ENCODE peak calls at places on chromosomes 6 and 20, in six cellular contexts. One of them, this sample, is unnamed.

GRCh38 chr6:159014406-159014805 is 14.4 kb upstream of the RSPH3 start:
- DNase-seq in neural progenitor cell: no peak
- DNase-seq in body of pancreas: no peak
- DNase-seq in heart right ventricle: no peak
- DNase-seq in skeletal muscle cell: no peak
- DNase-seq in fibroblast of the aortic adventitia: no peak
- DNase-seq in this sample: no peak

GRCh38 chr6:32177182-32177787 is 920 bp upstream of the RNF5 start:
- DNase-seq in body of pancreas: no peak
- DNase-seq in heart right ventricle: no peak
- DNase-seq in fibroblast of the aortic adventitia: no peak
- DNase-seq in skeletal muscle cell: no peak
- DNase-seq in neural progenitor cell: peak
- DNase-seq in this sample: no peak

GRCh38 chr6:80438728-80439127 is 332.3 kb downstream of the BCKDHB start:
- DNase-seq in neural progenitor cell: peak
- DNase-seq in fibroblast of the aortic adventitia: peak
- DNase-seq in skeletal muscle cell: peak
- DNase-seq in body of pancreas: no peak
- DNase-seq in heart right ventricle: no peak
- DNase-seq in this sample: peak

GRCh38 chr6:158060447-158061360 is 79.0 kb downstream of the SYNJ2 start:
- DNase-seq in heart right ventricle: peak
- DNase-seq in skeletal muscle cell: peak
- DNase-seq in fibroblast of the aortic adventitia: peak
- DNase-seq in neural progenitor cell: no peak
- DNase-seq in body of pancreas: peak
- DNase-seq in this sample: peak

GRCh38 chr20:23640018-23640872 is 2.5 kb upstream of the CST3 start:
- DNase-seq in body of pancreas: no peak
- DNase-seq in fibroblast of the aortic adventitia: no peak
- DNase-seq in heart right ventricle: no peak
- DNase-seq in neural progenitor cell: no peak
- DNase-seq in skeletal muscle cell: no peak
- DNase-seq in this sample: no peak

GRCh38 chr6:36075656-36076055 is 48.0 kb downstream of the MAPK14 start:
- DNase-seq in neural progenitor cell: no peak
- DNase-seq in body of pancreas: no peak
- DNase-seq in skeletal muscle cell: no peak
- DNase-seq in heart right ventricle: no peak
- DNase-seq in fibroblast of the aortic adventitia: no peak
- DNase-seq in this sample: no peak

GRCh38 chr6:15914553-15914952 is 214.3 kb upstream of the MYLIP start:
- DNase-seq in neural progenitor cell: no peak
- DNase-seq in skeletal muscle cell: no peak
- DNase-seq in body of pancreas: no peak
- DNase-seq in heart right ventricle: no peak
- DNase-seq in fibroblast of the aortic adventitia: no peak
- DNase-seq in this sample: no peak

GRCh38 chr20:61925555-61926252 is 140.0 kb downstream of the TAF4 start:
- DNase-seq in skeletal muscle cell: peak
- DNase-seq in fibroblast of the aortic adventitia: peak
- DNase-seq in neural progenitor cell: no peak
- DNase-seq in heart right ventricle: peak
- DNase-seq in body of pancreas: no peak
- DNase-seq in this sample: peak

GRCh38 chr6:40788661-40789111 is 201.5 kb upstream of the LRFN2 start:
- DNase-seq in skeletal muscle cell: no peak
- DNase-seq in heart right ventricle: no peak
- DNase-seq in neural progenitor cell: no peak
- DNase-seq in body of pancreas: no peak
- DNase-seq in fibroblast of the aortic adventitia: peak
- DNase-seq in this sample: peak

GRCh38 chr20:45088247-45088646 is 12.7 kb downstream of the KCNS1 start:
- DNase-seq in skeletal muscle cell: peak
- DNase-seq in heart right ventricle: no peak
- DNase-seq in neural progenitor cell: no peak
- DNase-seq in fibroblast of the aortic adventitia: peak
- DNase-seq in body of pancreas: no peak
- DNase-seq in this sample: peak

GRCh38 chr6:7617954-7618764 is 28.2 kb downstream of the SNRNP48 start:
- DNase-seq in heart right ventricle: no peak
- DNase-seq in skeletal muscle cell: peak
- DNase-seq in body of pancreas: peak
- DNase-seq in neural progenitor cell: no peak
- DNase-seq in fibroblast of the aortic adventitia: peak
- DNase-seq in this sample: peak

GRCh38 chr6:84762220-84762940 is 2.0 kb downstream of the TBX18 start:
- DNase-seq in skeletal muscle cell: no peak
- DNase-seq in neural progenitor cell: peak
- DNase-seq in heart right ventricle: peak
- DNase-seq in fibroblast of the aortic adventitia: peak
- DNase-seq in body of pancreas: no peak
- DNase-seq in this sample: peak

GRCh38 chr20:10708342-10709185 is 34.8 kb upstream of the JAG1 start:
- DNase-seq in heart right ventricle: no peak
- DNase-seq in skeletal muscle cell: peak
- DNase-seq in body of pancreas: no peak
- DNase-seq in fibroblast of the aortic adventitia: peak
- DNase-seq in neural progenitor cell: peak
- DNase-seq in this sample: peak

GRCh38 chr6:158063736-158064135 is 82.1 kb downstream of the SYNJ2 start:
- DNase-seq in heart right ventricle: no peak
- DNase-seq in neural progenitor cell: no peak
- DNase-seq in fibroblast of the aortic adventitia: no peak
- DNase-seq in body of pancreas: no peak
- DNase-seq in skeletal muscle cell: no peak
- DNase-seq in this sample: no peak

GRCh38 chr6:85594197-85594930 is 706 bp upstream of the SNX14 start:
- DNase-seq in fibroblast of the aortic adventitia: peak
- DNase-seq in body of pancreas: no peak
- DNase-seq in heart right ventricle: no peak
- DNase-seq in skeletal muscle cell: no peak
- DNase-seq in neural progenitor cell: peak
- DNase-seq in this sample: peak

GRCh38 chr6:34147906-34148701 is 2.2 kb upstream of the GRM4 start:
- DNase-seq in skeletal muscle cell: no peak
- DNase-seq in fibroblast of the aortic adventitia: no peak
- DNase-seq in body of pancreas: no peak
- DNase-seq in heart right ventricle: no peak
- DNase-seq in neural progenitor cell: no peak
- DNase-seq in this sample: no peak

GRCh38 chr6:161804804-161805203 is 530.9 kb upstream of the AGPAT4 start:
- DNase-seq in skeletal muscle cell: no peak
- DNase-seq in heart right ventricle: no peak
- DNase-seq in body of pancreas: no peak
- DNase-seq in fibroblast of the aortic adventitia: no peak
- DNase-seq in neural progenitor cell: no peak
- DNase-seq in this sample: no peak

GRCh38 chr6:41894366-41895299 is 542 bp downstream of the USP49 start:
- DNase-seq in skeletal muscle cell: no peak
- DNase-seq in body of pancreas: no peak
- DNase-seq in heart right ventricle: no peak
- DNase-seq in neural progenitor cell: peak
- DNase-seq in fibroblast of the aortic adventitia: no peak
- DNase-seq in this sample: no peak

GRCh38 chr6:7086488-7086887 is 21.3 kb upstream of the RREB1 start:
- DNase-seq in fibroblast of the aortic adventitia: peak
- DNase-seq in heart right ventricle: no peak
- DNase-seq in skeletal muscle cell: no peak
- DNase-seq in neural progenitor cell: no peak
- DNase-seq in body of pancreas: peak
- DNase-seq in this sample: peak

GRCh38 chr20:62368629-62369507 is 1.8 kb upstream of the LAMA5 start:
- DNase-seq in neural progenitor cell: peak
- DNase-seq in heart right ventricle: peak
- DNase-seq in fibroblast of the aortic adventitia: peak
- DNase-seq in body of pancreas: no peak
- DNase-seq in skeletal muscle cell: peak
- DNase-seq in this sample: no peak

GRCh38 chr6:137864812-137865508 is 2.1 kb upstream of the TNFAIP3 start:
- DNase-seq in neural progenitor cell: peak
- DNase-seq in skeletal muscle cell: no peak
- DNase-seq in heart right ventricle: no peak
- DNase-seq in body of pancreas: no peak
- DNase-seq in fibroblast of the aortic adventitia: no peak
- DNase-seq in this sample: no peak

GRCh38 chr6:97842536-97842935 is 559.5 kb upstream of the MMS22L start:
- DNase-seq in heart right ventricle: no peak
- DNase-seq in skeletal muscle cell: no peak
- DNase-seq in fibroblast of the aortic adventitia: peak
- DNase-seq in body of pancreas: no peak
- DNase-seq in neural progenitor cell: no peak
- DNase-seq in this sample: peak

GRCh38 chr6:32200711-32201475 is 8.4 kb upstream of the GPSM3 start:
- DNase-seq in neural progenitor cell: no peak
- DNase-seq in body of pancreas: no peak
- DNase-seq in heart right ventricle: no peak
- DNase-seq in skeletal muscle cell: no peak
- DNase-seq in fibroblast of the aortic adventitia: no peak
- DNase-seq in this sample: no peak

GRCh38 chr6:112618796-112619195 is 271.7 kb downstream of the RFPL4B start:
- DNase-seq in neural progenitor cell: peak
- DNase-seq in skeletal muscle cell: no peak
- DNase-seq in heart right ventricle: no peak
- DNase-seq in fibroblast of the aortic adventitia: no peak
- DNase-seq in body of pancreas: no peak
- DNase-seq in this sample: peak

GRCh38 chr6:128848169-128848935 is 34.6 kb upstream of the LAMA2 start:
- DNase-seq in neural progenitor cell: peak
- DNase-seq in skeletal muscle cell: no peak
- DNase-seq in heart right ventricle: no peak
- DNase-seq in body of pancreas: no peak
- DNase-seq in fibroblast of the aortic adventitia: no peak
- DNase-seq in this sample: no peak

GRCh38 chr6:108589244-108589730 is 28.6 kb downstream of the FOXO3 start:
- DNase-seq in fibroblast of the aortic adventitia: peak
- DNase-seq in heart right ventricle: peak
- DNase-seq in body of pancreas: peak
- DNase-seq in skeletal muscle cell: peak
- DNase-seq in neural progenitor cell: peak
- DNase-seq in this sample: peak
- H3K4me3 ChIP-seq in fibroblast of the aortic adventitia: peak
- H3K4me3 ChIP-seq in heart right ventricle: no peak
- H3K4me3 ChIP-seq in body of pancreas: no peak
- H3K4me3 ChIP-seq in skeletal muscle cell: peak
- H3K4me3 ChIP-seq in neural progenitor cell: peak
- H3K4me3 ChIP-seq in this sample: no peak

GRCh38 chr6:145294942-145295341 is 440.4 kb downstream of the EPM2A start:
- DNase-seq in body of pancreas: no peak
- DNase-seq in skeletal muscle cell: no peak
- DNase-seq in neural progenitor cell: no peak
- DNase-seq in fibroblast of the aortic adventitia: no peak
- DNase-seq in heart right ventricle: no peak
- DNase-seq in this sample: no peak
- H3K4me3 ChIP-seq in body of pancreas: no peak
- H3K4me3 ChIP-seq in skeletal muscle cell: no peak
- H3K4me3 ChIP-seq in neural progenitor cell: no peak
- H3K4me3 ChIP-seq in fibroblast of the aortic adventitia: no peak
- H3K4me3 ChIP-seq in heart right ventricle: no peak
- H3K4me3 ChIP-seq in this sample: no peak

DNA sequence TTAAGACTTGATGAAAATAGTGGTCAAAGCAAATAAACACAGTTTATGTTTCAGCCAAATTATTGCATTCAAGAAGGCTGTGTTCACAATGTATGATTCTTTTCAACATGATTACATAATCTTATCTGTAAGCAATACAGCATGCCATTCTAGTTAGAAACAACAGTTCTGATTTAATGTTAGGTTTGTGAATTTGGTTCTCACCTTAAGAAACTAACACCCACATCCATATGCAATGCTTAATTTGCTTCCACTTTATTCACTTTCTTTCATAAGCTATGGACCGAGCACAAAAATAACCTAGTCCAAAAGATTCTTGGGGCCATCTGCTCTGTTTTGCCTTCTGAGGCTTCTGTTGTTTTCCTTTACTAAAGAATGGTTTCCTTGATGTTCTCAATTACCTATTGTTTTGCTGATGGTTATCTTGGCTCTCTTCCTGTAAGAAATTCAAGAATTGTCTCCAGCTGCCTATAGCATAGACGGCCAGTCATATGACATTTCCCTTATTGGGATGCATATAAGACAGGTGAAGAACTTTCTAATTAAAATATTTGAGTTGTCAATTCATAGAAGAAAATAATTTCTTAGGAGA is 258.1 kb downstream of the EYS start:
- DNase-seq in fibroblast of the aortic adventitia: no peak
- DNase-seq in heart right ventricle: no peak
- DNase-seq in skeletal muscle cell: no peak
- DNase-seq in neural progenitor cell: no peak
- DNase-seq in body of pancreas: no peak
- DNase-seq in this sample: no peak
- H3K4me3 ChIP-seq in fibroblast of the aortic adventitia: no peak
- H3K4me3 ChIP-seq in heart right ventricle: no peak
- H3K4me3 ChIP-seq in skeletal muscle cell: no peak
- H3K4me3 ChIP-seq in neural progenitor cell: no peak
- H3K4me3 ChIP-seq in body of pancreas: no peak
- H3K4me3 ChIP-seq in this sample: no peak

GRCh38 chr6:70298070-70298469 is 4.8 kb downstream of the COL9A1 start:
- DNase-seq in body of pancreas: no peak
- DNase-seq in skeletal muscle cell: no peak
- DNase-seq in fibroblast of the aortic adventitia: no peak
- DNase-seq in heart right ventricle: no peak
- DNase-seq in neural progenitor cell: no peak
- DNase-seq in this sample: no peak
- H3K4me3 ChIP-seq in body of pancreas: no peak
- H3K4me3 ChIP-seq in skeletal muscle cell: no peak
- H3K4me3 ChIP-seq in fibroblast of the aortic adventitia: no peak
- H3K4me3 ChIP-seq in heart right ventricle: no peak
- H3K4me3 ChIP-seq in neural progenitor cell: no peak
- H3K4me3 ChIP-seq in this sample: no peak

DNA sequence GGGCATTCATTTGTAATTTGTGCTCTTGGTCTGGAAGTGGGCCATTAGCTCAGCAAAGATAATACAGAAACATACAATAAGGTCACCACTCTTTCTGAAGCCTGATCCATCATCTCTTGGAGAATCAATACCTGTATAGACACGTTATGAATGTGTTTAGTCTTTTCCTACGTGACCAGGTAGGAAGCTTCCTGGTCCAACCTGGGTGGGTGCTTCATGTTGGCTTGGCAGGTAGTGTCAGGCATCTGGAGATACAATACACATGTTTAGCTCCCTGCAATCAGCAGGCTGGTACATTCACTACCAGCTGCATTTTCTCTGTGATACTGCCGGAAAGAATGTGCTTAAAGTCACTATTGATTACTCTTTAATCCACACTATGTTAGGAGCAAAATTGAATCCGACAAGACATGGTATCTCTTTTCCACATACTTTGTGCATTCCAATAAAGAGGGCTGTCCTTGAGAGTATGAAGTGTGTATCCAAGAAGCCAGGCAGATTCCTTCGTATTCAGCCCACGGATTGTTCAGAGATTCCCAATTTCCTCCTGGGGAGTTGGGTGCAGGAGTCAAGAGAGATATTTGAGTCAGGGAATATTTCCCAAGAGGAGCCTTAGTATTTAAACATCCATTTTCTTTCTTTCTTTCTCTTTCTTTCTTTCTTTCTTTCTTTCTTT is 49.9 kb upstream of the RANBP9 start:
- DNase-seq in skeletal muscle cell: no peak
- DNase-seq in fibroblast of the aortic adventitia: peak
- DNase-seq in body of pancreas: no peak
- DNase-seq in neural progenitor cell: no peak
- DNase-seq in heart right ventricle: no peak
- DNase-seq in this sample: peak
- H3K4me3 ChIP-seq in skeletal muscle cell: no peak
- H3K4me3 ChIP-seq in fibroblast of the aortic adventitia: peak
- H3K4me3 ChIP-seq in body of pancreas: no peak
- H3K4me3 ChIP-seq in neural progenitor cell: no peak
- H3K4me3 ChIP-seq in heart right ventricle: no peak
- H3K4me3 ChIP-seq in this sample: no peak